ENCODE peak calls at places on chromosomes 6 and 20, in seven cellular contexts. E is foreskin keratinocyte, Q is tibial nerve, O is aorta, N is sigmoid colon, V is mesendoderm, K is ascending aorta. F is an unnamed sample.

GRCh38 chr6:17881085-17881883 is 106.2 kb downstream of the KIF13A start:
- DNase-seq in E (no peak), Q (no peak), O (peak), N (no peak), V (no peak), K (no peak), F (no peak)

GRCh38 chr20:35444226-35444625 is 6.2 kb upstream of the GDF5 start:
- DNase-seq in E (no peak), Q (no peak), O (no peak), N (no peak), V (no peak), K (no peak), F (no peak)

GRCh38 chr20:22890605-22891300 is 144.4 kb upstream of the SSTR4 start:
- DNase-seq in E (no peak), Q (no peak), O (no peak), N (no peak), V (no peak), K (no peak), F (no peak)

GRCh38 chr6:109417646-109418045 is 22.8 kb downstream of the PPIL6 start:
- DNase-seq in E (no peak), Q (no peak), O (no peak), N (no peak), V (no peak), K (no peak), F (no peak)

GRCh38 chr6:147095316-147095715 is 108.9 kb upstream of the STXBP5 start:
- DNase-seq in E (no peak), Q (no peak), O (no peak), N (no peak), V (no peak), K (no peak), F (no peak)

GRCh38 chr20:35398660-35399144 is 13.1 kb downstream of the UQCC1 start:
- DNase-seq in E (no peak), Q (no peak), O (no peak), N (no peak), V (no peak), K (no peak), F (no peak)

GRCh38 chr6:28743271-28743789 is 180.5 kb downstream of the TRIM27 start:
- DNase-seq in E (no peak), Q (no peak), O (no peak), N (no peak), V (peak), K (no peak), F (no peak)

GRCh38 chr6:169168706-169169105 is 84.9 kb downstream of the THBS2 start:
- DNase-seq in E (no peak), Q (no peak), O (no peak), N (peak), V (no peak), K (no peak), F (peak)

GRCh38 chr6:89035252-89036106 is 45.1 kb upstream of the PNRC1 start:
- DNase-seq in E (peak), Q (peak), O (peak), N (peak), V (no peak), K (peak), F (no peak)

GRCh38 chr20:31835977-31836852 is 9.2 kb downstream of the FOXS1 start:
- DNase-seq in E (peak), Q (peak), O (peak), N (peak), V (peak), K (peak), F (no peak)

GRCh38 chr6:132202569-132202968 is 198.7 kb downstream of the MOXD1 start:
- DNase-seq in E (no peak), Q (peak), O (no peak), N (peak), V (no peak), K (no peak), F (no peak)

GRCh38 chr6:42813074-42813645 is 31.3 kb downstream of the BICRAL start:
- DNase-seq in E (no peak), Q (no peak), O (no peak), N (no peak), V (no peak), K (no peak), F (no peak)

GRCh38 chr6:90212274-90212673 is 84.4 kb downstream of the BACH2 start:
- DNase-seq in E (no peak), Q (no peak), O (no peak), N (no peak), V (no peak), K (no peak), F (no peak)

GRCh38 chr6:27867051-27867940 is 44.9 kb downstream of the OR2B2 start:
- DNase-seq in E (peak), Q (peak), O (peak), N (peak), V (peak), K (no peak), F (no peak)

GRCh38 chr6:43801489-43802181 is 31.6 kb downstream of the VEGFA start:
- DNase-seq in E (no peak), Q (no peak), O (no peak), N (no peak), V (no peak), K (no peak), F (no peak)

GRCh38 chr6:154112181-154112809 is 73.3 kb downstream of the OPRM1 start:
- DNase-seq in E (peak), Q (no peak), O (no peak), N (no peak), V (no peak), K (no peak), F (no peak)

GRCh38 chr6:166950443-166950821 is 5.9 kb downstream of the RNASET2 start:
- DNase-seq in E (no peak), Q (no peak), O (no peak), N (no peak), V (no peak), K (no peak), F (no peak)

GRCh38 chr20:22490287-22491187 is 93.8 kb downstream of the FOXA2 start:
- DNase-seq in E (no peak), Q (no peak), O (no peak), N (peak), V (peak), K (no peak), F (peak)

GRCh38 chr6:115415378-115415777 is 645.3 kb downstream of the FRK start:
- DNase-seq in E (no peak), Q (no peak), O (no peak), N (no peak), V (peak), K (no peak), F (no peak)

GRCh38 chr20:4513720-4514119 is 208.0 kb upstream of the PRND start:
- DNase-seq in E (peak), Q (no peak), O (no peak), N (no peak), V (no peak), K (no peak), F (no peak)

GRCh38 chr6:42012501-42013133 is 37.7 kb upstream of the TAF8 start:
- DNase-seq in E (no peak), Q (no peak), O (no peak), N (no peak), V (no peak), K (no peak), F (no peak)

GRCh38 chr6:130035211-130035610 is 16.8 kb downstream of the L3MBTL3 start:
- DNase-seq in E (no peak), Q (no peak), O (no peak), N (no peak), V (no peak), K (no peak), F (no peak)

GRCh38 chr20:56690531-56691175 is 61.5 kb downstream of the TFAP2C start:
- DNase-seq in E (peak), Q (no peak), O (no peak), N (no peak), V (no peak), K (no peak), F (no peak)
- H3K27ac ChIP-seq in E (no peak), Q (no peak), O (no peak), N (no peak), V (no peak), K (no peak), F (no peak)

DNA sequence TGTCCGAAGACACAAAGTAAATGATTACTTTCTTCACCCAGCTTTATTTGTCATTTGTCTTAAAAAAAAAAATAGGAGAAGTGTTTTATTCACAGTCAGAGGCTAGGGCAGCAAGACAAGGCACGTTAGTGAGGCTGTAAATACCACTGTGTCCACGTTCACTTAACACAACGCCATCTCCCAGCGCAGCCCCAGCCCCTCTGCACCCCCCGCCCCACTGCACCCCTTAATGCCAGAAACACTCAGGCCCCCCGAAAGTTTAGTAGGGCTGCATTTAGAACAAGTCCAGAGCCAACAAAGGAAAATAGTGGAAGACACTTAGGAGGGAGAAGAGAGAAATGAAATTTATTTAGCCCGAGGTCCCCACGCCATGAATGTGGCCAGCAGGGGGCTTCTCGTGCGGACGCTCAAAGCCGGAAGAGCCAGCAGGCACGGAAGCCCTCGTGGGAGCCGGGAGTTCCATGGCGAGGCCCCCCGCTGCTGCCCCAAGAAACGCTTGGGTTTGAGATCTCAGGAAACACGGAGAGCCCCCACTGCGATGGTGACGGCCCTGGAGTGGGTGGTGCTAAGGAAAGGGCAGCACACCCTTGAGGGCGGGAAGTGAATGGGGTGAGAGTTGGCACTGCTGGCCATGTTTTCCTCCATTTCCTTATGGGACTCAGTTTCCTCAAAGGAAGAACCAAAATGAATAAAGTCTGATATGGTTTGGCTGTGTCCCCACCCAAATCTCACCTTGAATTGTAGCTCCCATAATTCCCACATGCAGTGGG is 50.2 kb downstream of the IYD start:
- DNase-seq in E (no peak), Q (peak), O (peak), N (peak), V (peak), K (no peak), F (no peak)
- H3K27ac ChIP-seq in E (no peak), Q (peak), O (no peak), N (peak), V (no peak), K (peak), F (peak)

DNA sequence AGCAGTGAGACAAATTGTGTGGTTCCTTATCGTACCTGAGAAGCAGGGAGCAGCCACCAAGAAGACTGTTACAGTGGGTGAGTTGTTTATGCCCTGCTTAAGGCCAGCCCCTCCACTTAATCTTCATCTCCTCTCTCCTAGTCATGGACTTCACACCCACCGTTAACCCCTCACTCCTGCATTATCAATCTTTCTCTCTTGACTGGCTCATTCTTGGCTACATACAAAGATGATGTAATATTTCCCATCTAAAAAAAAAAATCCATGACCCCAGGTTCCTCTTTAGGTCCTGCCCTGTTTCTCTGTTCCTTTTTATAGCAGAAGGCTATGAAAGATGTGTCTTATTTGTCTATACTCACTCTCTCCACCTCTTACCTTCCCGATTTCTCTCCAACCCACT is 72.4 kb downstream of the SHLD1 start:
- DNase-seq in E (no peak), Q (no peak), O (no peak), N (no peak), V (no peak), K (no peak), F (no peak)
- H3K27ac ChIP-seq in E (no peak), Q (no peak), O (no peak), N (no peak), V (no peak), K (no peak), F (no peak)

GRCh38 chr6:149856256-149856994 is 7.7 kb downstream of the LRP11 start:
- DNase-seq in E (no peak), Q (no peak), O (no peak), N (no peak), V (no peak), K (no peak), F (peak)
- H3K27ac ChIP-seq in E (peak), Q (no peak), O (no peak), N (no peak), V (no peak), K (no peak), F (no peak)

GRCh38 chr20:24678351-24679106 is 209.1 kb downstream of the SYNDIG1 start:
- DNase-seq in E (no peak), Q (no peak), O (no peak), N (peak), V (peak), K (no peak), F (no peak)
- H3K27ac ChIP-seq in E (no peak), Q (no peak), O (no peak), N (no peak), V (no peak), K (no peak), F (no peak)

GRCh38 chr6:136890986-136891385 is 31.1 kb upstream of the SLC35D3 start:
- DNase-seq in E (no peak), Q (no peak), O (no peak), N (no peak), V (no peak), K (no peak), F (no peak)
- H3K27ac ChIP-seq in E (no peak), Q (no peak), O (no peak), N (no peak), V (no peak), K (no peak), F (no peak)

GRCh38 chr6:140372064-140372463 is 997.6 kb upstream of the CITED2 start:
- DNase-seq in E (no peak), Q (no peak), O (no peak), N (no peak), V (peak), K (no peak), F (no peak)
- H3K27ac ChIP-seq in E (no peak), Q (no peak), O (no peak), N (no peak), V (no peak), K (no peak), F (no peak)

GRCh38 chr6:7594579-7595125 is 4.7 kb downstream of the SNRNP48 start:
- DNase-seq in E (no peak), Q (no peak), O (no peak), N (no peak), V (no peak), K (no peak), F (no peak)
- H3K27ac ChIP-seq in E (no peak), Q (no peak), O (no peak), N (no peak), V (no peak), K (no peak), F (no peak)

GRCh38 chr20:18793625-18794427 is 19.8 kb upstream of the SCP2D1 start:
- DNase-seq in E (peak), Q (peak), O (peak), N (peak), V (peak), K (peak), F (peak)
- H3K27ac ChIP-seq in E (peak), Q (peak), O (peak), N (peak), V (no peak), K (peak), F (peak)

DNA sequence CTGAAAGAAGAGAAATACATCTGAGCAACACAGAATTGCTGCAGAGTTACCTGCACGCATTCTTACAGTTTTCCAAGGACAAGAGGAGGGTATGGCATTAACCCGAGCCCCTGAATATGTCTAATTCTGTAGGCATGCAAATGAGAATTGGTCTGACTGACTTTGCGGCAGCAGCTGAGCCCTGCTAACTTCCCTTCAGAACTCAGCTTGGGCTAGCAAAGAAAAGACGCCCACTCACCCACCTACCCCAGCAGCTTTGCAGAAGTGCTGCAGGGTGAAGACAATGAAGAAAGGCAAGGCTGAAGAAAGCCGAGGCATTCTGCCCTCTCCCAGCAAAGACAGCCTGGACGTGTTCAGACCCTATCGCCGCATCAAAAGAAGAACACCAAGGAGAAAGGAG is 136.4 kb downstream of the GMPR start:
- DNase-seq in E (no peak), Q (no peak), O (no peak), N (no peak), V (no peak), K (no peak), F (no peak)
- H3K27ac ChIP-seq in E (no peak), Q (no peak), O (no peak), N (no peak), V (no peak), K (no peak), F (no peak)